ENCODE peak calls at places on chromosomes 5 and 9, in ten cellular contexts. I is HTR-8/SVneo; S is dermis blood vessel endothelial cell; N is activated B cell treated with CpG ODN at 0.5 μM for 24 hours; U is fibroblast of gingiva; L is choroid plexus epithelial cell; Q is ACHN; Z is A673; O is stimulated activated CD4-positive, alpha-beta T cell treated with anti-CD3 and anti-CD28 coated beads, Interleukin-12 subunit alpha, Interleukin-12 subunit beta, amount 100 ng/mL, for 4 hours; K is GM19239. B is an unnamed sample.

GRCh38 chr5:132138260-132138659 is 64.7 kb downstream of the CSF2 start:
- DNase-seq in N (no peak), U (peak), K (no peak), O (no peak), Q (no peak), I (no peak), L (peak), S (peak), Z (no peak), B (no peak)

GRCh38 chr5:119435436-119436132 is 16.7 kb upstream of the HSD17B4 start:
- DNase-seq in K (no peak), U (peak), N (peak), Q (peak), O (peak), Z (peak), S (peak), L (peak), I (no peak), B (peak)

GRCh38 chr9:73199886-73200285 is 48.2 kb downstream of the ANXA1 start:
- DNase-seq in U (peak), Q (no peak), L (peak), Z (peak), K (no peak), N (no peak), O (no peak), S (peak), I (no peak), B (no peak)

GRCh38 chr5:32531885-32532520 is 53.4 kb upstream of the SUB1 start:
- DNase-seq in O (peak), Q (peak), U (no peak), K (no peak), I (peak), N (no peak), Z (peak), S (peak), L (peak), B (no peak)

GRCh38 chr9:111825468-111826145 is 30.9 kb upstream of the SHOC1 start:
- DNase-seq in K (no peak), S (peak), N (no peak), Z (peak), L (peak), I (peak), O (no peak), Q (no peak), U (no peak), B (no peak)

GRCh38 chr9:129121483-129121882 is 10.3 kb downstream of the PTPA start:
- DNase-seq in Z (peak), K (no peak), Q (no peak), O (no peak), S (no peak), I (no peak), L (no peak), N (no peak), U (peak), B (no peak)

GRCh38 chr9:132531187-132531586 is 51.2 kb upstream of the BARHL1 start:
- DNase-seq in S (no peak), U (no peak), N (no peak), K (no peak), O (no peak), Z (no peak), Q (no peak), L (no peak), I (no peak), B (no peak)

GRCh38 chr9:23005061-23005690 is 558.6 kb downstream of the DMRTA1 start:
- DNase-seq in K (no peak), S (no peak), Q (no peak), L (peak), I (no peak), O (no peak), N (no peak), U (peak), Z (no peak), B (no peak)

GRCh38 chr5:55847837-55848236 is 3.3 kb upstream of the IL31RA start:
- DNase-seq in K (no peak), S (no peak), L (peak), I (no peak), U (no peak), O (no peak), N (no peak), Z (no peak), Q (no peak), B (no peak)

GRCh38 chr9:86181379-86182315 is 77.8 kb downstream of the C9orf153 start:
- DNase-seq in Z (no peak), N (no peak), I (no peak), K (no peak), O (no peak), Q (no peak), S (no peak), L (no peak), U (no peak), B (no peak)

GRCh38 chr5:82719368-82719767 is 357.8 kb downstream of the TMEM167A start:
- DNase-seq in U (no peak), O (no peak), S (no peak), I (no peak), N (no peak), L (peak), K (no peak), Z (peak), Q (no peak), B (no peak)

GRCh38 chr5:34022131-34022705 is 14.4 kb upstream of the AMACR start:
- DNase-seq in L (peak), Z (no peak), S (no peak), U (no peak), K (peak), N (no peak), Q (no peak), I (no peak), O (no peak), B (no peak)

GRCh38 chr5:32443541-32444190 is 874 bp downstream of the ZFR start:
- DNase-seq in U (peak), O (peak), Z (peak), I (peak), K (peak), L (peak), N (no peak), Q (peak), S (peak), B (peak)

GRCh38 chr5:158498959-158499679 is 600.6 kb downstream of the EBF1 start:
- DNase-seq in O (no peak), I (no peak), K (no peak), L (no peak), U (peak), Q (no peak), N (no peak), Z (no peak), S (peak), B (no peak)

GRCh38 chr9:5510360-5510931 is at the start of gene PDCD1LG2:
- DNase-seq in Q (peak), I (no peak), Z (no peak), U (peak), N (no peak), L (peak), O (peak), S (peak), K (no peak), B (no peak)

GRCh38 chr5:34411470-34412346 is 244.4 kb upstream of the RAI14 start:
- DNase-seq in Z (no peak), N (no peak), L (peak), S (no peak), I (no peak), K (no peak), O (no peak), U (peak), Q (no peak), B (no peak)

GRCh38 chr9:124040186-124040920 is 28.8 kb downstream of the LHX2 start:
- DNase-seq in N (no peak), K (no peak), U (peak), S (peak), O (no peak), Q (no peak), L (peak), Z (no peak), I (no peak), B (peak)